ENCODE peak calls at places on chromosomes 5 and 9, in four cellular contexts. R is WTC11, B is HepG2, K is K562. O is an unnamed sample.

GRCh38 chr5:43315262-43315661 is 2.0 kb upstream of the HMGCS1 start:
- DNase-seq in R (no peak), B (no peak), K (no peak), O (peak)

GRCh38 chr9:137019891-137020683 is 8.0 kb downstream of the ABCA2 start:
- DNase-seq in K (no peak), B (no peak), R (no peak), O (no peak)

GRCh38 chr5:98201006-98201620 is 572.4 kb upstream of the RGMB start:
- DNase-seq in K (no peak), R (peak), B (no peak), O (no peak)

GRCh38 chr9:134067904-134068741 is at the start of gene BRD3:
- DNase-seq in K (peak), B (peak), R (peak), O (peak)

GRCh38 chr9:120892748-120893584 is 16.0 kb upstream of the PHF19 start:
- DNase-seq in B (no peak), R (no peak), K (peak), O (no peak)

GRCh38 chr5:147472669-147473131 is 37.2 kb downstream of the DPYSL3 start:
- DNase-seq in B (no peak), R (no peak), K (no peak), O (no peak)

GRCh38 chr5:173614591-173614990 is 1.9 kb downstream of the BOD1 start:
- DNase-seq in R (no peak), B (no peak), K (no peak), O (no peak)

GRCh38 chr9:118991366-118992285 is 377.6 kb downstream of the BRINP1 start:
- DNase-seq in K (no peak), B (no peak), R (peak), O (no peak)

GRCh38 chr5:133706732-133707430 is 94.5 kb upstream of the FSTL4 start:
- DNase-seq in K (no peak), R (no peak), B (no peak), O (no peak)

GRCh38 chr5:171270136-171270535 is 38.9 kb upstream of the TLX3 start:
- DNase-seq in K (no peak), B (no peak), R (no peak), O (no peak)

GRCh38 chr5:171272996-171273970 is 35.8 kb upstream of the TLX3 start:
- DNase-seq in B (peak), K (peak), R (peak), O (peak)

GRCh38 chr5:171271798-171272197 is 37.2 kb upstream of the TLX3 start:
- DNase-seq in B (no peak), R (no peak), K (no peak), O (no peak)

DNA sequence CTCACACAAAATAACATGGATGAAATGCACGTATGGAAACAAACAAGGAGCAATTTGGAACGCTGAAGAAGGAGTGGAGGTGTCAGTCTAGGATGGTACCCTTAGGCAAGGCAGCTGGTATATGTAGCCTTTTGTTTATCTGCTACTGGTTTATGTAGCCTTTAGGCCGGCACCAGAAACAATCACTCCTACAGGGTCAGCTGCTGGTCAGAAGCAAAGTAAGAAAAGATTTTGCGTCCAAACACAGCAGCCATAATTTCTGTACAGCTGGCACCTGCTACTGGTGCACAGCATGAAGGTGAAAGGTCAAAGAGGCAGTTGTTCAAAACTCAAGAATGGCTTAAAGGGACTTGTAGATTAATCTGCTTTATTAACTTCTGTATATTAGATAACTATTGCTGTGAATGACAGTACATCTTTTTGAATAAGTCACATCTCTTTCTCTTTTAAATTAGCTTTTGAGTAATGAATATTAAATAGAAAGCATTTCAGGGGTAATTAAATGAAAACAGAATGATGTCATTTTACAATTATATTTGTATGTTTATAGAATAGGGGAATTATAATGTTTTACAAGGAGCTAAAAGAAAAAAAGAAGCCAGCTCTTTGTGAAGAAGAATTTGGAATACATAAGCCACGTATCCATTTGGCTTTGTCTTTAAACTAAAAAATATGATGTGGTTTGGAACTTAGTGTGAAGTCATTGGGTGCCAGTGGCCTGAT is 33.1 kb upstream of the TLX3 start:
- DNase-seq in B (no peak), R (no peak), K (no peak), O (no peak)
- TF ChIP-seq HMGXB4 in B (no peak), R (no peak), K (no peak), O (no peak)

DNA sequence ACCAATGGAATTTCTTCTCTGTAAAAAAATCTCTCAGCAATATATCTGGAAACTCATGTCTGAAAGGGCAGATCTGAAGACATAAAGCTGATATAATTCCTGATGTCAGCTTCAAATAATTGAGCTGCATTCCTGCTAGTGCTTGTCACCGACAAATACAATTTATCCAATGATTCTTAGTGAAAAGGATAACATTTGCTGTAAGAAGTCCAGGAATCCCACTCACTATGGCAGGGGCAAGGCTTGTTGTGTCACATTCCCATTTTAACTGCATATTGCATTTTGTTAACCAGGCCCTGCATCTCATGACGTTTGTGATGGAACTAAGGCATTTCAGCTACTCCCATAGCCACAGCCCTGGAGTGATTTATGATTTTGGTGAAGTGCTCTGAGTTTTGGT is 160.1 kb upstream of the DAB2 start:
- DNase-seq in R (no peak), B (no peak), K (no peak), O (no peak)
- TF ChIP-seq HMGXB4 in R (no peak), B (no peak), K (no peak), O (no peak)

GRCh38 chr9:95874989-95875304 is 544 bp upstream of the ERCC6L2 start:
- DNase-seq in K (peak), R (peak), B (peak), O (peak)

GRCh38 chr9:95875305-95876137 is at the start of gene ERCC6L2:
- DNase-seq in R (peak), B (peak), K (peak), O (peak)

GRCh38 chr9:95877984-95878383 is 2.5 kb downstream of the ERCC6L2 start:
- DNase-seq in R (no peak), K (no peak), B (no peak), O (no peak)

GRCh38 chr9:95876138-95876444 is 600 bp downstream of the ERCC6L2 start:
- DNase-seq in R (no peak), B (no peak), K (no peak), O (no peak)

DNA sequence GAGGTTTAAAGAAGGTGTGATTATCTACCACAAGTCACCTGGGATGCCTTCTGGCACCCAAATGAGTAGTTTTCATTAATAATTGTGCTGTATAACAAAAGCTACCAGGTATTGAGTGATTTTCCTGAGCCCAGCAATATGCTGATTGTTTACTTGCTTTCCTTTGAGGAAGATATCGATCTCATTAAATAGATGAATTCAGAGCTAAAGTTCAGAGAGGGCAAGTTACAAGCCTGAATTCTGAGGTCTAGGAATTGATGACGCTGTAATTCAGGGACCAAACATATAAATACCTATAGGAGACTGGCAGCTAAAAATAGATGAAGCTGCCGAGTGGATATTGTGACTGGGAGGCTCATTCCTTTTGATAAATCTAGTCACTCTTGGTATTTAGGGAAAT is 1.1 kb downstream of the ERCC6L2 start:
- DNase-seq in K (peak), B (peak), R (no peak), O (peak)
- TF ChIP-seq HMGXB4 in K (no peak), B (no peak), R (no peak), O (no peak)

DNA sequence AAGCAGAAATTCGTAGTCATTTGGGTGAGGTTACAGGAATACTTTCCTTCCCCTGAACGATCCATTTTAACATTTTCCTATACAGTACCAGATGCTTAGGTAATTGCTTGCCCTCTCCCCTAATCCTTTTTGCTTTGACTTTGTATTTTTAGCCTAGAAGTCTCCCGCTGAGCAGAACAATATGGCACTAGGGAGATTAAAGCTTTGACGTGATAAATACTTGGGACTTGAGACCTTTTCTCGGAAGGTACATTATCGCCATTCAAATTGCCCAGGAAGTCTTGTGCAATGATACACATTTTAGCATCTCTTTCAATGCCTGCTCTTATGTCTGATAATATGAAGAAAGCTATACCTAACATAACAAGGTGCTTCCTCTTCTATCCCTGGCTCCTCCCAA is 22.9 kb upstream of the SPATA31C2 start:
- DNase-seq in K (peak), B (no peak), R (no peak), O (no peak)
- TF ChIP-seq HMGXB4 in K (no peak), B (no peak), R (no peak), O (no peak)

DNA sequence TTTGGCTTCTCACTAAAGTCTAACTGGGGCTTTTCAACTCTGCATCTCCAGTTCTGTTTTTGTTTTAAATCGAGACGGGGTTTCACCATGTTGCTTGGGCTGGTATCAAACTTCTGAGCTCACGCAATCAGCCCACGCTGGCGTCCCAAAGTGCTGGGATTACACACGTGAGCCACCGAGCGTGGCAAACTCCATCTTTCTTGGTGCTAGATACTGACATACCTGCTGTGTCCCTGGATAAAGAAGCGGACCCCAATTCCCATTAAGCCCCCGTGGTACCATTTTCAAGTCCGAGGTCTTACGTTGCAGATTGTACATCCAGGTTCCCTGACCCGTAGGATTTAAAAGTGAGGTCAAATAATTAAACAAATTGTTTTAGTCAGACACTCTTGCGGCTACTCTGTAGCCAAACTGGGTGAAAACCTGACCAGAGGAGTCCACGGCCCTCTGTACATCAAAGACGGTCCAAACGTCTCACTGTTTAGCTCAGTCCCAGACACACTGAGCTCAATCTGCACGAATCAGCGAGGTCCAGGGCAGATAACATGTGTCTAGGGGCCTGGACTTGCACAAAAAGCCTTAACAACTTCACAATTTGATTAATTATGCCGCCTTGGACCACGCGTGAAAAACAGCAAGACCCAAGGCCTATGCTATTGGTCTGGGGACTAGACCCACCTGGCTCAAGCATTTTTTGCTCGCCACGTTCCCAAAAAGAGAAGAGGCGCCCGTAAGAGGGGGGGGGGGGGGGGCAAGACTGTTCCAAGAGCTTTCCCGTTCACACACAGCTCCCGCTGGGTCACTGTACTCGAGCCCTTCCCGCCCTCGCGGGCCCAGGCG is 727 bp upstream of the DNAJA1 start:
- DNase-seq in K (peak), R (no peak), B (peak), O (no peak)
- TF ChIP-seq HMGXB4 in K (no peak), R (no peak), B (no peak), O (no peak)

GRCh38 chr9:135346438-135347050 is 133.0 kb upstream of the PPP1R26 start:
- DNase-seq in B (no peak), R (peak), K (no peak), O (no peak)
- TF ChIP-seq HMGXB4 in B (no peak), R (no peak), K (no peak), O (no peak)

DNA sequence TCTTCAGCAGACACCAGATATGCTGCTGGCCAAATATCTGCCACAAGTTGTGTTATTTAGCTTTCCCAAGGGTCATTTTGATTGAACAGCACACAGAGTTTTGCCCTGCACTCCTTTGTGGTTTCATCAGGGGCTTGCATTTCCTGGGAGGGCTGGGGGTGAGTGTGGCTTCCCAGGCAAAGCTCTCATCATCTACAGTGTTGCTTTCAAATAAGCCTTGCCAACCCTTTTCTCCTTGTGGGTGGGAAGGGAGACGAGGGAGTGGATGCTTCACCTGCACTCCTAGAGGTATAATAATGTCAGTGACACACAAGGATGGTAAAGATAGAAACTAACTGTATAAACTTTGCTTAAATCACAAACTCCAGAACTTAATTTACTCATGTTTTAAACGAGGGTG is 107.0 kb downstream of the MARCHF11 start:
- DNase-seq in R (no peak), K (no peak), B (no peak), O (no peak)
- TF ChIP-seq HMGXB4 in R (no peak), K (no peak), B (no peak), O (no peak)

GRCh38 chr5:62268239-62268638 is 37.8 kb upstream of the KIF2A start:
- DNase-seq in K (no peak), R (no peak), B (peak), O (peak)
- TF ChIP-seq HMGXB4 in K (no peak), R (no peak), B (no peak), O (no peak)

GRCh38 chr5:99901972-99902371 is 633.2 kb upstream of the FAM174A start:
- DNase-seq in K (no peak), R (no peak), B (no peak), O (no peak)

GRCh38 chr5:99900302-99900811 is 634.8 kb upstream of the FAM174A start:
- DNase-seq in B (no peak), R (no peak), K (no peak), O (no peak)
- TF ChIP-seq HMGXB4 in B (no peak), R (no peak), K (no peak), O (no peak)

GRCh38 chr5:127440831-127441230 is 76.6 kb upstream of the PRRC1 start:
- DNase-seq in B (no peak), K (no peak), R (no peak), O (no peak)

GRCh38 chr5:127434588-127434987 is 82.9 kb upstream of the PRRC1 start:
- DNase-seq in R (no peak), B (no peak), K (no peak), O (no peak)

GRCh38 chr5:127442085-127442484 is 75.4 kb upstream of the PRRC1 start:
- DNase-seq in B (no peak), K (peak), R (no peak), O (peak)

DNA sequence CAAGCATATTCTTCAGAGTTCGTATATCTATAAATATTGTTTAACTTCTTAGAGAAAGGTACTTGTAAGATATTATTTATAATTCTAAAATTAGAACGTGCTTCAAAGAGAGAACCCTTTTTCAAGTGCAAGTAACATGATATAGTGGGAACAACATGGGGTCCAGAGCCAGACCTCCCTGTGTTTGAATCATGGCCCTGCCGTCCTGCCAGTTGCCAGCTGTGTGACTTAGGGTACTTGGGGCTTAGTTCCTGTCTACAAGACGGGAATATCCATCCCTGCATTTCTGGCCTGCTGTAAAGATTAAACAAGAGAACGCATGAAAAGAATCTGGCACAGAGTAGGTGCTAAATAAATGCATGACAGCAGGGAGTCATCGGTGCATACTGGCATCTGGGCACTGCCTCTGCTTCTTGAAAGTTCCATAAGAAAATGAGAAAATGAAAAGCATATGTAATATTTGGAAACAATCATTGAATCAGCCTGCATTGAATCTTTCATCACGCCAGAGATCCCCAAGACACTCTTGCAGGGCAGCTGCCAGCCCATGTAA is 77.8 kb upstream of the PRRC1 start:
- DNase-seq in B (no peak), K (no peak), R (no peak), O (no peak)
- TF ChIP-seq HMGXB4 in B (no peak), K (no peak), R (no peak), O (no peak)

O was measured in A549.